ENCODE peak calls at places on chromosomes 12 and 14, in eight cellular contexts. P, C, S, F, A, V, Z and L are unnamed samples.

GRCh38 chr14:43872752-43873655 is 634.1 kb downstream of the FSCB start:
- DNase-seq in P (no peak), C (no peak), S (no peak), F (no peak), A (no peak), V (no peak), Z (no peak), L (no peak)

GRCh38 chr12:100290016-100290415 is 23.0 kb downstream of the SCYL2 start:
- DNase-seq in P (no peak), C (no peak), S (no peak), F (no peak), A (no peak), V (no peak), Z (no peak), L (no peak)

GRCh38 chr12:52903855-52904508 is 894 bp downstream of the KRT8 start:
- DNase-seq in P (peak), C (peak), S (no peak), F (peak), A (no peak), V (no peak), Z (peak), L (peak)

GRCh38 chr14:51546603-51547258 is 105.0 kb upstream of the FRMD6 start:
- DNase-seq in P (no peak), C (no peak), S (no peak), F (no peak), A (no peak), V (no peak), Z (no peak), L (no peak)

GRCh38 chr14:56794557-56795283 is 15.6 kb downstream of the OTX2 start:
- DNase-seq in P (no peak), C (no peak), S (no peak), F (no peak), A (no peak), V (no peak), Z (no peak), L (peak)

GRCh38 chr12:49366652-49367380 is 446 bp upstream of the SPATS2 start:
- DNase-seq in P (peak), C (peak), S (peak), F (peak), A (peak), V (peak), Z (peak), L (peak)

GRCh38 chr12:53096089-53096741 is 1.3 kb upstream of the IGFBP6 start:
- DNase-seq in P (no peak), C (peak), S (no peak), F (no peak), A (peak), V (peak), Z (no peak), L (no peak)

GRCh38 chr12:75766263-75767160 is 255.1 kb upstream of the KRR1 start:
- DNase-seq in P (no peak), C (peak), S (no peak), F (no peak), A (no peak), V (peak), Z (no peak), L (no peak)

GRCh38 chr14:48319823-48320222 is 644.4 kb upstream of the MDGA2 start:
- DNase-seq in P (no peak), C (no peak), S (no peak), F (no peak), A (no peak), V (no peak), Z (no peak), L (no peak)

GRCh38 chr12:62520361-62520760 is 53.7 kb downstream of the MON2 start:
- DNase-seq in P (no peak), C (no peak), S (no peak), F (no peak), A (no peak), V (no peak), Z (no peak), L (no peak)

GRCh38 chr14:29278301-29278700 is 511.7 kb downstream of the FOXG1 start:
- DNase-seq in P (no peak), C (peak), S (no peak), F (no peak), A (no peak), V (no peak), Z (no peak), L (no peak)

GRCh38 chr14:68084256-68084655 is 264.7 kb downstream of the RAD51B start:
- DNase-seq in P (no peak), C (peak), S (no peak), F (no peak), A (no peak), V (peak), Z (no peak), L (no peak)

GRCh38 chr14:64117671-64118402 is 176.3 kb downstream of the ESR2 start:
- DNase-seq in P (no peak), C (peak), S (no peak), F (peak), A (no peak), V (peak), Z (no peak), L (no peak)

GRCh38 chr12:105084251-105085250 is at the start of gene ALDH1L2:
- DNase-seq in P (peak), C (peak), S (peak), F (peak), A (peak), V (peak), Z (peak), L (peak)

GRCh38 chr12:104971276-104971675 is 13.2 kb upstream of the SLC41A2 start:
- DNase-seq in P (no peak), C (no peak), S (no peak), F (no peak), A (no peak), V (no peak), Z (no peak), L (no peak)

DNA sequence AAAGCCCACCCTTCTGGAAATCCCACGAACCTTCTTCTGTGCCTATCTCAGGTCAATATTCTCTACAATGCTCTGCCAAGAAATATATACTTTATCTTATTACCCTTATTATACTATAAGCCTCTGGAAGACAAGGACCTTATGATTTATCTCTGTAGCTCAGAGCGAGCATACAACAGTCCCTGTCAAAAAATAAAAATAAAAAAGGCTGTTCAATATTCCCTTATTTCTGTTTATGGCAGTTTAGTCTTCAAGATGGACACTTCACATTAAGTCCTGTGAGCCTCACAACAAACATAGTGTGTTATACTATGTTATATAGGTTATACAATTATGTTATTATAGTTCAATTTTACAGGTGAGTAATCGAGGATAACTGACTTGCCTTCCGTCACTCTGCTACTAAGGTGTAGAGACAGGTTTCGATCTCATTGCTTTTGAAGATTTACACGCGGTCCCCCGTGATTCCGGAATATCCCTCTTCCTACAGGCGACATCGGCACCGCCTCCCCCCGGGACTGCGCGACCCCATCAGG is 562 bp downstream of the EAPP start:
- DNase-seq in P (no peak), C (no peak), S (no peak), F (no peak), A (no peak), V (no peak), Z (no peak), L (no peak)
- TF ChIP-seq CTCF in P (no peak), C (no peak), S (no peak), F (no peak), A (no peak), V (no peak), Z (no peak), L (no peak)

GRCh38 chr14:60327447-60328331 is 78.7 kb downstream of the PPM1A start:
- DNase-seq in P (peak), C (peak), S (peak), F (peak), A (peak), V (peak), Z (peak), L (peak)
- TF ChIP-seq CTCF in P (no peak), C (no peak), S (no peak), F (peak), A (no peak), V (peak), Z (peak), L (no peak)

DNA sequence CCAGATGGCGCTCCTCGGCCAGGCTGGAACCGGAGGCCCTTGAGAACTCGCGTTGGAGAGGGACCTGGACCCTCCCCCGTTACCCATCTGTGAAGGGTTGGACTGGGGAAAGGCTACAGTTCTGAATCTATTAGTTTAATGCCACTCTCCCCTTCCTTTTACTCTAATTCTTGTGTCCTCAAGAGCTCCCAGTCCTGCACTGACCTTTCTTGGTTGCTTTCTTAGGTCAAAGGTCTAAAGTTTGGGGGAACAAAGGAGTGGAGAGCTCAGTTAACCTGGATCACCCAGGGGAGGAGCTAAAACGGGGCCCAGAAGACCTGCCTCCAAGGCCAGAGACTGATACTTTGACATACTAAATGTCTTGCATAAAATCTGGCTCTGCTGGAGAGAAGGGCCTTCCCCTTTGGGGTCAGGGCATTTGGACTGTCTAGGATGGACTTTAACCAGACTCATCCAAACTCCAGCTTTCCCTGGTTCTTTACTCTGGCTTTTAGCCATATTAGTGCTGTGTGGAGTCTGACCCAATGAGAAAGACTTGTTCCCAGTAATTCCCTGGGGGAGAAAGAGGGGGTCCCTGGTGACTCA is 923 bp upstream of the MLF2 start:
- DNase-seq in P (no peak), C (no peak), S (no peak), F (peak), A (no peak), V (no peak), Z (no peak), L (peak)
- TF ChIP-seq CTCF in P (peak), C (peak), S (no peak), F (no peak), A (no peak), V (peak), Z (no peak), L (no peak)

DNA sequence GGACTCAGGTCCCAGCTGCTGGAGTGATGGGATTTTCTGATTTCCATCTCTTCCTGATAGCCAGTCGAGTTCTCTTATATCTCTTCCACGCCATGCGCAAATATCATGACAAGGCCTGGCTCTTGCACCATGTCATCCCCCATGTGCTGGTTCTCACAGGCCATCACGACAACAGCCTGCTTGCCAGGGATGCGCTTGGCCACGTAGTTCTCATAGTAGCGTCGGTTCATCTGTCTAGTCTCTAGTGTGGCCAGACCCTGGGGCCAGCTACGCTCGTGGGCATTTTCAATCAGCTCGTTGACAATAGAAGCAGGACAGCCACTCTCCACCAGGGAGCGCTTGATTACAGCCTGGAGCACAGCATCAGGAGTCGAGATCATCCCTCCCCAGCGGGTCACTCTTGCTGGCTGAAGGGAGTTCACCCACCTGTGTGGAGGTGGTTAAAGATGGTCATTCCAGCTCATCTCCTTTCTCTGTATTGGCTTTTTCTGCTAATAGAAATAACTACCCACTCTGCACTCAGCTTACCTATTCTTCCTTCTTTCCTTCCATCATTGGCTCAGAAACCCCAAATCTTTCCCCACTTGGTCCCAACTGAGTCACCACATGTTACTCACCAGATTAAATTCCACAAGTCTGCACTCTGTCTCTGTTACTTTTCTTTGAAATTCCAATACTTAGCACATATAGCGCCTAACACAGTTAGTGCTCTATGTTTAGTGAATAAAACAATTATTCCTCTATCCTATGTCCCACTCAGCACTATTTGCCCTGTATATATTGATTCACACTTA is 15.2 kb downstream of the RNF41 start:
- DNase-seq in P (peak), C (peak), S (peak), F (peak), A (peak), V (peak), Z (no peak), L (peak)
- TF ChIP-seq CTCF in P (peak), C (peak), S (peak), F (peak), A (peak), V (peak), Z (peak), L (peak)

GRCh38 chr14:55353686-55354467 is 57.8 kb downstream of the ATG14 start:
- DNase-seq in P (no peak), C (no peak), S (no peak), F (no peak), A (no peak), V (no peak), Z (no peak), L (no peak)
- TF ChIP-seq CTCF in P (no peak), C (no peak), S (no peak), F (no peak), A (no peak), V (no peak), Z (no peak), L (no peak)

DNA sequence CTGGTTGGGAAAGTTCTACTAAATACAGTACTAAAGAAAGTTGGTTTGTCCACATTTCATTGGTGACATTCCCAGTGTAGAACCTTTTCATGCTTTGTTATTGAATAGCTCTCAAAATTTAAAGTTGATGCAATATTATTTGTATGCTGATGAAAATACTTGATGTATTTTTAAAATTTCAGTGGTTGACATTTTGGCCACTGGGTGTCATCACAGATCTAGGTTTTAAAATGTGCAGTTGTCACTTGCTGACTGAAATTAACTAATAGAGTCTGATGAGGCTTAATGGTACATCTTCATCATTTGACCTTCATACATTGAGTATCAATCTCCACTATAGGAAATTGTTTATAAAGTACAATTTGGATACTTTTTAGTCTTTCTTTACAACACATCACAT is 37.1 kb downstream of the CMAS start:
- DNase-seq in P (peak), C (peak), S (no peak), F (no peak), A (no peak), V (peak), Z (no peak), L (no peak)
- TF ChIP-seq CTCF in P (peak), C (peak), S (peak), F (peak), A (no peak), V (peak), Z (peak), L (no peak)

DNA sequence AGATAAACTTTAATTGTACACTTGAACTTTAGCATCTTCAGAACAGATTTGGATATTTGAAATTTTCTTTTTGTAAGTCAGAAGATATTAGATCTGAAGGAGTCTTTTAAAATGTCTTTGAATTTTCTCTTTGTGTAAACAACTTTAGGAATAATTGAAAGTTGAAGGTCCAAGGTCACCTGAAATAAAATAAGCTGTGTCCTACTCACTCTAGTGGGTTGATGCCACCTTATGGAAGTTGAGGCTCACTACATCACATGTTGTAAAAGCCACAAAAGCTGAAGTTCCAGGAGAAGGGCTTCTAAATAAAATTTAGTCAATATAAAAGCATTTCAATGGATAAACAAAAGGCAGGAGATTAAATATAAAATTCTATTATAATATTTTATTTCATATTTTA is 122.0 kb upstream of the ATXN7L3B start:
- DNase-seq in P (no peak), C (peak), S (no peak), F (no peak), A (no peak), V (peak), Z (no peak), L (no peak)
- TF ChIP-seq CTCF in P (peak), C (peak), S (peak), F (no peak), A (no peak), V (peak), Z (peak), L (peak)

GRCh38 chr12:51820721-51821422 is 27.6 kb downstream of the FIGNL2 start:
- DNase-seq in P (peak), C (peak), S (peak), F (peak), A (peak), V (peak), Z (peak), L (peak)
- TF ChIP-seq CTCF in P (peak), C (no peak), S (peak), F (peak), A (no peak), V (peak), Z (peak), L (no peak)